ENCODE peak calls at places on chromosomes 13 and 19, in seven cellular contexts. I is HepG2, W is H1, U is HCT116, R is SK-N-SH, H is K562, O is GM12878. F is an unnamed sample.

GRCh38 chr19:58170860-58171259 is 12.0 kb upstream of the ZNF274 start:
- DNase-seq in I (no peak), W (no peak), U (no peak), R (no peak), H (no peak), O (no peak), F (no peak)

GRCh38 chr19:10809693-10810285 is 26.2 kb downstream of the TMED1 start:
- DNase-seq in I (no peak), W (no peak), U (no peak), R (no peak), H (peak), O (no peak), F (no peak)

GRCh38 chr13:112766336-112766735 is 76.5 kb downstream of the ATP11A start:
- DNase-seq in I (no peak), W (no peak), U (no peak), R (no peak), H (no peak), O (no peak), F (no peak)

GRCh38 chr13:97627566-97627965 is 193.6 kb downstream of the RAP2A start:
- DNase-seq in I (peak), W (no peak), U (no peak), R (no peak), H (peak), O (no peak), F (no peak)

GRCh38 chr19:11729586-11729985 is 9.2 kb downstream of the ZNF823 start:
- DNase-seq in I (no peak), W (no peak), U (no peak), R (no peak), H (no peak), O (no peak), F (no peak)

GRCh38 chr19:5107432-5108122 is 138.7 kb downstream of the KDM4B start:
- DNase-seq in I (no peak), W (no peak), U (no peak), R (peak), H (no peak), O (no peak), F (no peak)

GRCh38 chr19:4795400-4795799 is 3.9 kb downstream of the FEM1A start:
- DNase-seq in I (no peak), W (no peak), U (no peak), R (no peak), H (no peak), O (no peak), F (no peak)

GRCh38 chr19:53193534-53194222 is 520 bp upstream of the ZNF665 start:
- DNase-seq in I (no peak), W (no peak), U (no peak), R (peak), H (no peak), O (no peak), F (no peak)

GRCh38 chr13:103101500-103101899 is 35.3 kb upstream of the SLC10A2 start:
- DNase-seq in I (no peak), W (no peak), U (no peak), R (peak), H (no peak), O (no peak), F (no peak)

GRCh38 chr13:44320611-44321010 is 53.0 kb upstream of the SERP2 start:
- DNase-seq in I (no peak), W (no peak), U (no peak), R (no peak), H (no peak), O (no peak), F (no peak)

GRCh38 chr13:109610517-109610916 is 175.9 kb downstream of the IRS2 start:
- DNase-seq in I (no peak), W (peak), U (peak), R (peak), H (no peak), O (no peak), F (no peak)

GRCh38 chr13:88736026-88736425 is 1064.9 kb downstream of the SLITRK5 start:
- DNase-seq in I (no peak), W (no peak), U (no peak), R (no peak), H (no peak), O (no peak), F (no peak)

GRCh38 chr19:49212302-49212701 is 54.7 kb downstream of the TRPM4 start:
- DNase-seq in I (no peak), W (no peak), U (no peak), R (no peak), H (peak), O (no peak), F (no peak)

GRCh38 chr19:14383898-14384669 is 2.8 kb downstream of the ADGRE5 start:
- DNase-seq in I (no peak), W (no peak), U (no peak), R (no peak), H (peak), O (no peak), F (no peak)

GRCh38 chr19:6062274-6062673 is 48.0 kb downstream of the RFX2 start:
- DNase-seq in I (no peak), W (no peak), U (no peak), R (no peak), H (no peak), O (no peak), F (no peak)

GRCh38 chr13:35534343-35534742 is 57.9 kb upstream of the MAB21L1 start:
- DNase-seq in I (no peak), W (no peak), U (no peak), R (no peak), H (no peak), O (no peak), F (no peak)

GRCh38 chr13:76884571-76885202 is 1.5 kb downstream of the KCTD12 start:
- DNase-seq in I (no peak), W (no peak), U (no peak), R (peak), H (no peak), O (no peak), F (no peak)

GRCh38 chr13:110137677-110138008 is 169.3 kb downstream of the COL4A1 start:
- DNase-seq in I (peak), W (no peak), U (peak), R (peak), H (peak), O (no peak), F (peak)

GRCh38 chr19:13873776-13874515 is 3.0 kb upstream of the NANOS3 start:
- DNase-seq in I (no peak), W (no peak), U (no peak), R (peak), H (no peak), O (no peak), F (peak)

GRCh38 chr13:97235549-97236206 is 13.5 kb downstream of the MBNL2 start:
- DNase-seq in I (no peak), W (no peak), U (no peak), R (peak), H (no peak), O (no peak), F (no peak)

GRCh38 chr13:19864339-19865309 is 1.2 kb upstream of the ZMYM5 start:
- DNase-seq in I (no peak), W (peak), U (no peak), R (peak), H (peak), O (no peak), F (peak)

GRCh38 chr13:87120476-87120875 is 550.7 kb upstream of the SLITRK5 start:
- DNase-seq in I (no peak), W (no peak), U (no peak), R (no peak), H (no peak), O (no peak), F (no peak)

GRCh38 chr13:87123987-87124784 is 547.0 kb upstream of the SLITRK5 start:
- DNase-seq in I (peak), W (no peak), U (peak), R (no peak), H (no peak), O (no peak), F (peak)

GRCh38 chr13:87124785-87125074 is 546.4 kb upstream of the SLITRK5 start:
- DNase-seq in I (no peak), W (no peak), U (no peak), R (no peak), H (no peak), O (no peak), F (no peak)

GRCh38 chr13:87128006-87128405 is 543.2 kb upstream of the SLITRK5 start:
- DNase-seq in I (no peak), W (no peak), U (no peak), R (no peak), H (no peak), O (no peak), F (no peak)

GRCh38 chr13:87122551-87122950 is 548.6 kb upstream of the SLITRK5 start:
- DNase-seq in I (no peak), W (no peak), U (no peak), R (no peak), H (no peak), O (no peak), F (no peak)
- TF ChIP-seq JUND in I (no peak), W (no peak), U (no peak), R (no peak), H (no peak), O (no peak), F (no peak)

GRCh38 chr19:8611890-8612806 is 1.6 kb upstream of the ADAMTS10 start:
- DNase-seq in I (no peak), W (no peak), U (no peak), R (no peak), H (no peak), O (no peak), F (peak)

GRCh38 chr19:8609210-8610040 is 1.1 kb downstream of the ADAMTS10 start:
- DNase-seq in I (peak), W (peak), U (peak), R (peak), H (peak), O (no peak), F (peak)

GRCh38 chr19:8610041-8610927 is at the start of gene ADAMTS10:
- DNase-seq in I (no peak), W (peak), U (no peak), R (peak), H (peak), O (no peak), F (peak)

GRCh38 chr19:8611391-8611883 is 922 bp upstream of the ADAMTS10 start:
- DNase-seq in I (no peak), W (no peak), U (no peak), R (peak), H (no peak), O (no peak), F (no peak)

DNA sequence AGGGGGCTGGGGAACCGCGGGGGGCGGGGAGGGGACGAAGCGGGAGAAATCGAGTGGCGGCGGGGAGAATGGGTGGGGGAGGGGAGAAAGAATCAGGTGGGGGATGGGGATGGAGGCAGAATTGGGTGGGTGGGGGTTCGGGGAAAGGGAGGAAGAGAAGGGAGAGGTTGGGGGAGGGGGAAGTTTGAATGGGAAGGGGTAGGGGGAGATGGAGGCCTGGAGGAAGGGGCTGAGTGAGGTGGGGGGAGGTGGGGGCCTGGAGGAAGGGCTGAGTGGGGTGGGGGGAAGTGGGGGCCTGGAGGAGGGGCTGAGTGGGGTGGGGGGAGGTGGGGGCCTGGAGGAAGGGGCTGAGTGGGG is 391 bp upstream of the ADAMTS10 start:
- DNase-seq in I (no peak), W (no peak), U (no peak), R (no peak), H (no peak), O (no peak), F (no peak)
- TF ChIP-seq JUND in I (no peak), W (no peak), U (no peak), R (no peak), H (no peak), O (no peak), F (no peak)

GRCh38 chr13:101454767-101455166 is 2.3 kb downstream of the ITGBL1 start:
- DNase-seq in I (no peak), W (no peak), U (no peak), R (no peak), H (no peak), O (no peak), F (no peak)

GRCh38 chr13:101452519-101453485 is at the start of gene ITGBL1:
- DNase-seq in I (no peak), W (no peak), U (no peak), R (peak), H (no peak), O (no peak), F (no peak)

GRCh38 chr13:101457176-101457575 is 4.7 kb downstream of the ITGBL1 start:
- DNase-seq in I (no peak), W (no peak), U (no peak), R (no peak), H (no peak), O (no peak), F (no peak)

GRCh38 chr13:101453784-101454201 is 1.3 kb downstream of the ITGBL1 start:
- DNase-seq in I (no peak), W (no peak), U (no peak), R (peak), H (no peak), O (no peak), F (peak)

DNA sequence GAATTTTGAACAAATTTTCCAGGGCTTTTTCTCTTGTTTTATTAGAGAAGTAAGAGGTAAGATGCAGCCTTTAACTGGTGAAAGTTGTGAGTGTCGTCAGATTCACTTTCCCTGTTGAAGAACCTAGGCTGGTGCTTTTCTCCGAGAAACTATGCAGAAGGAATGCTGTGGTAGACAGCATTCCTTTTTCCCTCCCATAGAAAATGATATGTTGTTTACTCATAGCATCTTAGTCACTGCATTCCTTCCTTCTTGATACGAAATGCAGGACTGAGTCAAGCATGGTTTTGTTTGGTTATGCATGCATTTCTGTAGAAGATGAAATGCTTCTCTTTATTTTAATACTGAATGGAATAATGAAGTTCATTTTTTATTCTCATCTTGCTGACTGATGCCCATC is 3.4 kb downstream of the ITGBL1 start:
- DNase-seq in I (no peak), W (no peak), U (no peak), R (no peak), H (no peak), O (no peak), F (no peak)
- TF ChIP-seq JUND in I (no peak), W (no peak), U (no peak), R (peak), H (no peak), O (no peak), F (no peak)

GRCh38 chr13:92901739-92902138 is 324.9 kb upstream of the GPC6 start:
- DNase-seq in I (no peak), W (no peak), U (no peak), R (no peak), H (no peak), O (no peak), F (no peak)
- TF ChIP-seq JUND in I (no peak), W (no peak), U (no peak), R (no peak), H (no peak), O (no peak), F (no peak)

F was measured in T47D.